ENCODE peak calls at places on chromosomes 3 and 15, in four cellular contexts. D is hepatocyte, X is SW 1271, V is bronchial epithelial cell. N is an unnamed sample.

GRCh38 chr3:52173101-52173500 is 18.9 kb upstream of the POC1A start:
- DNase-seq in D (no peak), X (no peak), V (no peak), N (no peak)

GRCh38 chr3:33798113-33798417 is 365 bp upstream of the PDCD6IP start:
- DNase-seq in D (no peak), X (no peak), V (no peak), N (no peak)

GRCh38 chr3:32865364-32865763 is 47.6 kb downstream of the TRIM71 start:
- DNase-seq in D (peak), X (no peak), V (peak), N (no peak)

GRCh38 chr3:190076601-190077444 is 43.9 kb downstream of the P3H2 start:
- DNase-seq in D (peak), X (peak), V (peak), N (peak)

GRCh38 chr3:67090472-67090871 is 92.4 kb downstream of the KBTBD8 start:
- DNase-seq in D (peak), X (peak), V (peak), N (peak)

GRCh38 chr3:88824646-88825303 is 282.6 kb upstream of the EPHA3 start:
- DNase-seq in D (no peak), X (no peak), V (no peak), N (no peak)

GRCh38 chr3:169524131-169524530 is 139.4 kb downstream of the MECOM start:
- DNase-seq in D (no peak), X (no peak), V (no peak), N (no peak)

GRCh38 chr3:187025254-187025655 is 94.9 kb downstream of the ST6GAL1 start:
- DNase-seq in D (no peak), X (no peak), V (no peak), N (no peak)

GRCh38 chr15:52466134-52466701 is 62.5 kb downstream of the MYO5A start:
- DNase-seq in D (no peak), X (no peak), V (no peak), N (no peak)

GRCh38 chr15:69114231-69114937 is 46.1 kb upstream of the GLCE start:
- DNase-seq in D (peak), X (no peak), V (peak), N (peak)

GRCh38 chr3:133575121-133575520 is 1.6 kb downstream of the CDV3 start:
- DNase-seq in D (no peak), X (no peak), V (no peak), N (no peak)

GRCh38 chr3:170622369-170623159 is 36.7 kb upstream of the SLC7A14 start:
- DNase-seq in D (peak), X (no peak), V (no peak), N (no peak)

GRCh38 chr15:90580541-90580940 is 50.8 kb downstream of the CRTC3 start:
- DNase-seq in D (no peak), X (no peak), V (no peak), N (no peak)

GRCh38 chr3:59914251-59914650 is 864.4 kb upstream of the CFAP20DC start:
- DNase-seq in D (no peak), X (no peak), V (no peak), N (no peak)

GRCh38 chr3:58062469-58062868 is 54.2 kb downstream of the FLNB start:
- DNase-seq in D (no peak), X (no peak), V (no peak), N (no peak)

GRCh38 chr3:66355394-66355793 is 134.6 kb downstream of the SLC25A26 start:
- DNase-seq in D (no peak), X (no peak), V (no peak), N (no peak)

N was measured in kidney tubule cell.